ENCODE peak calls at places on chromosomes 13 and 19, in ten cellular contexts. U is HepG2, N is AG10803, J is coronary artery, H is astrocyte, V is HCEC 1CT, D is left ventricle myocardium superior, I is HFFc6, P is choroid plexus epithelial cell, O is NCI-H187. G is an unnamed sample.

GRCh38 chr19:39677931-39678889 is 22.5 kb downstream of the LGALS16 start:
- DNase-seq in U (peak; percentile 71), N (no peak), J (no peak), H (no peak), V (no peak), D (no peak), I (no peak), P (peak; percentile 25), O (peak; percentile 33), G (no peak)

GRCh38 chr13:24183741-24184182 is 23.2 kb downstream of the SPATA13 start:
- DNase-seq in U (peak; percentile 85), N (no peak), J (no peak), H (no peak), V (no peak), D (no peak), I (no peak), P (no peak), O (no peak), G (no peak)

GRCh38 chr19:49064768-49065611 is at the start of gene NTF4:
- DNase-seq in U (peak; percentile 20), N (no peak), J (no peak), H (no peak), V (no peak), D (peak; percentile 44), I (no peak), P (no peak), O (no peak), G (no peak)

GRCh38 chr19:41848666-41849065 is 3.8 kb downstream of the DMRTC2 start:
- DNase-seq in U (no peak), N (no peak), J (no peak), H (no peak), V (no peak), D (no peak), I (no peak), P (no peak), O (no peak), G (no peak)

GRCh38 chr13:41707192-41707858 is 250.0 kb downstream of the RGCC start:
- DNase-seq in U (no peak), N (peak; percentile 83), J (no peak), H (peak; percentile 4), V (peak; percentile 24), D (no peak), I (no peak), P (peak; percentile 26), O (no peak), G (no peak)

GRCh38 chr19:50565984-50566903 is 2.0 kb downstream of the LRRC4B start:
- DNase-seq in U (no peak), N (no peak), J (no peak), H (no peak), V (no peak), D (no peak), I (no peak), P (no peak), O (no peak), G (no peak)

GRCh38 chr19:3403489-3404323 is 37.3 kb downstream of the NFIC start:
- DNase-seq in U (peak; percentile 48), N (peak; percentile 99), J (peak; percentile 99), H (peak; percentile 92), V (peak; percentile 85), D (peak; percentile 93), I (peak; percentile 92), P (peak; percentile 97), O (no peak), G (no peak)

GRCh38 chr13:31044658-31045620 is 112.5 kb downstream of the TEX26 start:
- DNase-seq in U (no peak), N (no peak), J (no peak), H (no peak), V (no peak), D (no peak), I (no peak), P (no peak), O (no peak), G (no peak)

GRCh38 chr13:28100149-28101121 is at the start of gene FLT3:
- DNase-seq in U (no peak), N (peak; percentile 5), J (no peak), H (peak; percentile 30), V (no peak), D (peak; percentile 48), I (no peak), P (peak; percentile 78), O (no peak), G (no peak)

GRCh38 chr13:66375756-66376155 is 854.4 kb downstream of the PCDH9 start:
- DNase-seq in U (no peak), N (peak; percentile 1), J (no peak), H (no peak), V (no peak), D (no peak), I (no peak), P (no peak), O (no peak), G (no peak)

G was measured in NCI-H1436 treated with DMSO at 0.1 percent for 48 hours.